ENCODE peak calls at places on chromosomes 6 and 20, in five cellular contexts. J is A549, I is GM12878, O is H1, C is HepG2. B is an unnamed sample.

GRCh38 chr20:48332555-48332954 is 495.2 kb downstream of the PREX1 start:
- DNase-seq in J (no peak), I (no peak), O (no peak), C (no peak), B (no peak)

GRCh38 chr20:47311211-47311610 is 45.3 kb downstream of the ZMYND8 start:
- DNase-seq in J (no peak), I (no peak), O (no peak), C (no peak), B (no peak)

GRCh38 chr6:146267447-146267846 is 238.6 kb downstream of the GRM1 start:
- DNase-seq in J (no peak), I (no peak), O (no peak), C (no peak), B (no peak)

GRCh38 chr6:156833755-156834154 is 56.6 kb downstream of the ARID1B start:
- DNase-seq in J (no peak), I (no peak), O (no peak), C (no peak), B (no peak)

GRCh38 chr6:103983860-103984259 is 875.9 kb downstream of the HACE1 start:
- DNase-seq in J (no peak), I (no peak), O (no peak), C (no peak), B (no peak)

GRCh38 chr20:10922941-10923340 is 249.1 kb upstream of the JAG1 start:
- DNase-seq in J (no peak), I (no peak), O (no peak), C (no peak), B (no peak)

GRCh38 chr6:33978593-33979150 is 167.2 kb downstream of the GRM4 start:
- DNase-seq in J (no peak), I (no peak), O (no peak), C (no peak), B (no peak)

GRCh38 chr6:40685771-40686170 is 98.6 kb upstream of the LRFN2 start:
- DNase-seq in J (no peak), I (no peak), O (no peak), C (no peak), B (no peak)

GRCh38 chr6:111592726-111593515 is 12.8 kb downstream of the TRAF3IP2 start:
- DNase-seq in J (no peak), I (no peak), O (no peak), C (no peak), B (no peak)

GRCh38 chr6:78629154-78629721 is 238.1 kb upstream of the IRAK1BP1 start:
- DNase-seq in J (no peak), I (no peak), O (no peak), C (no peak), B (no peak)

GRCh38 chr6:73371984-73372383 is 2.3 kb upstream of the OOEP start:
- DNase-seq in J (no peak), I (no peak), O (no peak), C (no peak), B (no peak)

GRCh38 chr6:154408906-154409500 is 52.4 kb upstream of the IPCEF1 start:
- DNase-seq in J (peak), I (no peak), O (no peak), C (no peak), B (no peak)

GRCh38 chr20:56663660-56664059 is 34.6 kb downstream of the TFAP2C start:
- DNase-seq in J (no peak), I (no peak), O (no peak), C (no peak), B (no peak)

GRCh38 chr6:166950443-166950821 is 5.9 kb downstream of the RNASET2 start:
- DNase-seq in J (no peak), I (no peak), O (no peak), C (no peak), B (no peak)

GRCh38 chr6:33248643-33248931 is 23.1 kb downstream of the VPS52 start:
- DNase-seq in J (no peak), I (no peak), O (no peak), C (no peak), B (no peak)

GRCh38 chr20:61391812-61392520 is 139.9 kb downstream of the CDH4 start:
- DNase-seq in J (no peak), I (no peak), O (no peak), C (no peak), B (no peak)

GRCh38 chr6:47698342-47698787 is at the start of gene ADGRF4:
- DNase-seq in J (peak), I (no peak), O (no peak), C (no peak), B (no peak)

GRCh38 chr6:95551678-95552324 is 25.5 kb upstream of the MANEA start:
- DNase-seq in J (no peak), I (no peak), O (no peak), C (no peak), B (no peak)

GRCh38 chr6:47144306-47144705 is 102.2 kb upstream of the ADGRF1 start:
- DNase-seq in J (no peak), I (no peak), O (no peak), C (no peak), B (no peak)

GRCh38 chr20:64156136-64156885 is 7.9 kb upstream of the MYT1 start:
- DNase-seq in J (no peak), I (no peak), O (no peak), C (no peak), B (no peak)

GRCh38 chr6:157715766-157716171 is 107.3 kb upstream of the SNX9 start:
- DNase-seq in J (no peak), I (no peak), O (no peak), C (no peak), B (no peak)

GRCh38 chr20:37398750-37399621 is 53.0 kb downstream of the SRC start:
- DNase-seq in J (no peak), I (no peak), O (no peak), C (peak), B (no peak)

GRCh38 chr6:52522151-52522626 is 54.7 kb downstream of the TRAM2 start:
- DNase-seq in J (no peak), I (no peak), O (no peak), C (no peak), B (peak)

GRCh38 chr6:26118999-26119398 is 31.8 kb downstream of the HFE start:
- DNase-seq in J (no peak), I (no peak), O (no peak), C (peak), B (no peak)

GRCh38 chr20:52446421-52447231 is 255.0 kb upstream of the ZFP64 start:
- DNase-seq in J (no peak), I (no peak), O (no peak), C (no peak), B (peak)

GRCh38 chr6:37783831-37784584 is 35.5 kb upstream of the ZFAND3 start:
- DNase-seq in J (no peak), I (no peak), O (no peak), C (no peak), B (no peak)

GRCh38 chr6:40395066-40395697 is 192.0 kb downstream of the LRFN2 start:
- DNase-seq in J (no peak), I (no peak), O (no peak), C (no peak), B (no peak)

DNA sequence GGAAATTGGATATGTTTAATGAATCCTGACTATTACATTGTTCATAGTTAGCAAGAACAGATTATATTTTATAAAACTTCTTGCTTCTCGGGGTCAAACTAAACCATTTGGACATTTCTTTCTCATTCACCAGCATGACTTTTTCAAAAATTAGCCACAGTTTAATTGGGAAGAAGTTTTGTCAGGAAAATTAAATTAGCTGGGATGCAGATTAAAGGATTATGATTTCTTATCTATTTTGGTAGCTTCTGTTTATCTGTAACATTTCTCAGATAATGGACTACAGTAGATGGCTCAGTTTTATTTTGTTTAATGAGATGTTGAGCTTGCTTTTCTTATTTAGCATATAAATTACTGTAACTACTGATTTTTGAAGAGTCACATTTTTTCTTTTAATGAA is 26.4 kb upstream of the TMX4 start:
- DNase-seq in J (no peak), I (no peak), O (no peak), C (no peak), B (no peak)
- TF ChIP-seq CTCF in J (no peak), I (no peak), O (no peak), C (no peak), B (no peak)

GRCh38 chr6:136408205-136408604 is 118.6 kb upstream of the BCLAF1 start:
- DNase-seq in J (no peak), I (no peak), O (no peak), C (no peak), B (no peak)
- TF ChIP-seq HDAC2 in J (no peak), I (no peak), O (no peak), C (no peak), B (no peak)

GRCh38 chr6:160261120-160261450 is 2.5 kb upstream of the SLC22A2 start:
- DNase-seq in J (no peak), I (no peak), O (no peak), C (no peak), B (no peak)

GRCh38 chr6:160260283-160261119 is 1.9 kb upstream of the SLC22A2 start:
- DNase-seq in J (no peak), I (no peak), O (no peak), C (no peak), B (no peak)

GRCh38 chr6:160258346-160259142 is at the start of gene SLC22A2:
- DNase-seq in J (no peak), I (no peak), O (no peak), C (no peak), B (no peak)

GRCh38 chr6:160259143-160259425 is 463 bp upstream of the SLC22A2 start:
- DNase-seq in J (no peak), I (no peak), O (no peak), C (no peak), B (no peak)

DNA sequence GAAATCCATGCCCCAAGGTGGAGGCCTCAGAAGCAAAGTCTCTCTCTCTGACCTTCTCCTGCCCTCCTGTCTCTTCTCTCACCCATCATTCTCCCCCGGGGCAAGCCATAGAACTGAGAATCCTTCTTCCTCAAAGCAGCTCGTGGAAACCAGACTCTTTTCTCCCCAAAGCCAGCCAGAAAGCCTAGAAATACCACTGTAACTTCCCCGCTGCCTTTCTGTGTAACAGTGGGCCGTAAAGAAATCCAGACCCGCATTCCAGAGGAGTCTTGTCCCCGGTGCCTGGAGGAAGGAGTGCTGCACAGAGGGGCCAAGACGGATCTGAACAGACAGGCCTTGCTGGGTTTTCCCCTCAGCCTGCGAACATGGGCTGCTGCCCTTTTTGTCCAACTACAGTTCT is 964 bp upstream of the SLC22A2 start:
- DNase-seq in J (no peak), I (no peak), O (no peak), C (no peak), B (no peak)
- TF ChIP-seq CTCF in J (no peak), I (no peak), O (no peak), C (no peak), B (no peak)

GRCh38 chr6:127459231-127459641 is at the start of gene KIAA0408:
- DNase-seq in J (no peak), I (no peak), O (no peak), C (no peak), B (no peak)
- TF ChIP-seq HDAC2 in J (no peak), I (no peak), O (no peak), C (no peak), B (no peak)

DNA sequence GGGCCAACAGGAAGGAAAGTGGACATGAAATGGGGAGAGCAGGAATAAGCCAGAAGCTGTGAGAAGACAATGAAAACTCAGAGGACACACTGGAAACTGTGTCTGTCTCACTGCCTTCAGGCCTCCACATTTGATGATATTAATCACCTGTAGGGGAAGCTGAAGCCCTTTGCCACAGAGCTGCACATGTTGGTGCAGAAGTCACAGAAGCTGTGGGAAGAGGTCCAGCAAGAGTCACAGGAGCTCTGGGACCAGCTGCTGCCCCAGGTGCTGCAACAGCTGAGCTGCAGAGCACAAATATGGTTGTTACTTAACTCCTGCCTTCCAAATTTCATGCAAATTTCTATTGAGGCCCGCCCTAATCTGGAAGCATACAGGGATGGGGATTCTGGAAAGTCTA is 169.3 kb downstream of the OGFRL1 start:
- DNase-seq in J (no peak), I (no peak), O (no peak), C (no peak), B (no peak)
- TF ChIP-seq CTCF in J (no peak), I (no peak), O (no peak), C (no peak), B (no peak)

DNA sequence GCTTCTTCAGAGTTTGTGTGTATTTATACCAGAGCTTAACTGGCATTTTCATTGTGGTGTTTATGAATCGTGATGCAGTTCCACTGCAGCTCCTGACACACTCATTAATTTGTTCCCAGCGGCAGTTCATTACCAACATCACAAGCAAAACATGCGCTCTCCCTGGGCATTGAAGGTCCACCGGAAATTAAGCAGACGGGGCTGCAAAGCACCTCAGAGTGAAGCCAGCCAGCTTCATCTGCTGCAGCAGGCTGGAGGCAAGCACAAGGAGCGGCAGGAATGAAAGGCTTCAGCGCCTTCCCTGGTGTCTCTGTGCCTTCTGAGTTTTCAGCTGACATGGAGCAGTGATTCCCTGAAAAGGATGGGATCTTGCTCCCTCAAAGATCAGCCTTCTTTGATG is 246.0 kb upstream of the SPTLC3 start:
- DNase-seq in J (no peak), I (no peak), O (no peak), C (no peak), B (no peak)
- TF ChIP-seq HDAC2 in J (no peak), I (no peak), O (no peak), C (no peak), B (no peak)

GRCh38 chr6:106359989-106360409 is 518 bp upstream of the CRYBG1 start:
- DNase-seq in J (no peak), I (no peak), O (no peak), C (no peak), B (no peak)
- TF ChIP-seq CTCF in J (no peak), I (no peak), O (no peak), C (no peak), B (no peak)

GRCh38 chr20:49656304-49656703 is 57.4 kb downstream of the B4GALT5 start:
- DNase-seq in J (no peak), I (no peak), O (no peak), C (no peak), B (no peak)
- TF ChIP-seq HDAC2 in J (no peak), I (no peak), O (no peak), C (no peak), B (no peak)

GRCh38 chr6:5086294-5086890 is 1.3 kb downstream of the PPP1R3G start:
- DNase-seq in J (no peak), I (no peak), O (no peak), C (no peak), B (no peak)
- TF ChIP-seq CTCF in J (no peak), I (no peak), O (no peak), C (no peak), B (no peak)

B was measured in K562.